ENCODE peak calls at places on chromosome 22, in six cellular contexts. L is NCI-H1092, O is progenitor cell of endocrine pancreas, R is H54, V is fibroblast of pulmonary artery, D is osteocyte. K is an unnamed sample.

GRCh38 chr22:49727881-49728563 is 99.7 kb downstream of the BRD1 start:
- DNase-seq in D (no peak), L (no peak), O (no peak), R (no peak), V (no peak), K (no peak)

GRCh38 chr22:19770349-19771220 is 10.0 kb downstream of the TBX1 start:
- DNase-seq in L (no peak), D (no peak), R (no peak), V (no peak), O (no peak), K (no peak)

GRCh38 chr22:22748297-22748743 is 103.9 kb downstream of the GGTLC2 start:
- DNase-seq in D (peak; percentile 74), L (no peak), V (peak; percentile 74), R (no peak), O (no peak), K (peak; percentile 63)

GRCh38 chr22:46092011-46092410 is 58.3 kb upstream of the PPARA start:
- DNase-seq in D (no peak), V (no peak), R (no peak), O (no peak), L (no peak), K (no peak)

GRCh38 chr22:22880645-22881044 is 7.0 kb upstream of the IGLL5 start:
- DNase-seq in V (no peak), D (peak; percentile 77), L (no peak), R (no peak), O (no peak), K (no peak)

GRCh38 chr22:20536590-20537324 is 29.3 kb downstream of the MED15 start:
- DNase-seq in R (no peak), D (no peak), O (no peak), V (no peak), L (peak; percentile 69), K (no peak)

GRCh38 chr22:37098976-37099577 is 10.4 kb downstream of the TMPRSS6 start:
- DNase-seq in O (no peak), R (no peak), L (no peak), D (no peak), V (no peak), K (no peak)

GRCh38 chr22:45094081-45094720 is 69.5 kb upstream of the NUP50 start:
- DNase-seq in D (no peak), O (no peak), L (no peak), R (no peak), V (no peak), K (no peak)

GRCh38 chr22:24986816-24987215 is 34.3 kb downstream of the KIAA1671 start:
- DNase-seq in D (no peak), L (no peak), R (no peak), O (no peak), V (no peak), K (no peak)

GRCh38 chr22:47835726-47836125 is 1073.3 kb downstream of the TBC1D22A start:
- DNase-seq in O (no peak), D (no peak), R (peak; percentile 38), V (peak; percentile 13), L (no peak), K (no peak)

GRCh38 chr22:17540481-17540880 is 22.8 kb upstream of the SLC25A18 start:
- DNase-seq in L (no peak), V (no peak), D (no peak), O (no peak), R (no peak), K (peak; percentile 14)

GRCh38 chr22:24232725-24233124 is 12.2 kb downstream of the GGT5 start:
- DNase-seq in R (no peak), O (no peak), V (no peak), L (no peak), D (no peak), K (no peak)

GRCh38 chr22:36853407-36854099 is 7.3 kb upstream of the NCF4 start:
- DNase-seq in L (peak; percentile 50), R (peak; percentile 53), O (peak; percentile 46), V (peak; percentile 57), D (no peak), K (peak; percentile 82)